ENCODE peak calls at places on chromosomes 7 and 10, in five cellular contexts. M is heart left ventricle, Q is OCI-LY7, C is uterus, X is cardiac muscle cell. D is an unnamed sample. For H3K4me1, the result is how much of the 10 kb centered on the place peaks cover.

GRCh38 chr10:110269641-110270318 is 34.9 kb downstream of the SMNDC1 start:
- DNase-seq in M (no peak), Q (no peak), C (no peak), X (peak), D (no peak)

GRCh38 chr7:43602271-43602670 is 19.4 kb downstream of the STK17A start:
- DNase-seq in M (no peak), Q (no peak), C (no peak), X (no peak), D (no peak)

GRCh38 chr7:32093415-32094408 is 23.5 kb upstream of the PDE1C start:
- DNase-seq in M (no peak), Q (no peak), C (peak), X (no peak), D (peak)

GRCh38 chr10:3592424-3592823 is 192.6 kb downstream of the KLF6 start:
- DNase-seq in M (no peak), Q (no peak), C (no peak), X (no peak), D (no peak)

GRCh38 chr7:149558149-149558861 is 60.7 kb upstream of the ZNF746 start:
- DNase-seq in M (no peak), Q (no peak), C (no peak), X (no peak), D (no peak)

GRCh38 chr10:65611592-65611991 is 1314.2 kb upstream of the LRRTM3 start:
- DNase-seq in M (no peak), Q (no peak), C (no peak), X (no peak), D (no peak)

GRCh38 chr10:74917481-74918077 is 91.2 kb downstream of the KAT6B start:
- DNase-seq in M (no peak), Q (no peak), C (no peak), X (no peak), D (no peak)

GRCh38 chr7:117588352-117588794 is 108.5 kb downstream of the CFTR start:
- DNase-seq in M (no peak), Q (no peak), C (no peak), X (no peak), D (no peak)

GRCh38 chr7:108584211-108584610 is 14.5 kb downstream of the DNAJB9 start:
- DNase-seq in M (no peak), Q (no peak), C (no peak), X (no peak), D (no peak)

GRCh38 chr10:34290412-34291082 is 524.5 kb downstream of the PARD3 start:
- DNase-seq in M (no peak), Q (no peak), C (peak), X (no peak), D (peak)

GRCh38 chr10:71877818-71878217 is 26.8 kb upstream of the PSAP start:
- DNase-seq in M (no peak), Q (peak), C (no peak), X (no peak), D (no peak)

GRCh38 chr10:14106828-14107227 is 223.9 kb downstream of the FRMD4A start:
- DNase-seq in M (no peak), Q (no peak), C (no peak), X (no peak), D (no peak)

GRCh38 chr7:107660381-107661080 is at the start of gene SLC26A4:
- DNase-seq in M (no peak), Q (no peak), C (no peak), X (no peak), D (peak)

GRCh38 chr10:50832171-50832751 is 53.2 kb downstream of the A1CF start:
- DNase-seq in M (no peak), Q (no peak), C (no peak), X (no peak), D (no peak)

GRCh38 chr7:3033136-3033535 is 10.5 kb downstream of the CARD11 start:
- DNase-seq in M (no peak), Q (no peak), C (no peak), X (no peak), D (no peak)

GRCh38 chr10:14389981-14390590 is 59.4 kb upstream of the FRMD4A start:
- DNase-seq in M (no peak), Q (no peak), C (no peak), X (no peak), D (no peak)

GRCh38 chr10:31678139-31678536 is 250.5 kb downstream of the ARHGAP12 start:
- DNase-seq in M (peak), Q (no peak), C (no peak), X (no peak), D (peak)

DNA sequence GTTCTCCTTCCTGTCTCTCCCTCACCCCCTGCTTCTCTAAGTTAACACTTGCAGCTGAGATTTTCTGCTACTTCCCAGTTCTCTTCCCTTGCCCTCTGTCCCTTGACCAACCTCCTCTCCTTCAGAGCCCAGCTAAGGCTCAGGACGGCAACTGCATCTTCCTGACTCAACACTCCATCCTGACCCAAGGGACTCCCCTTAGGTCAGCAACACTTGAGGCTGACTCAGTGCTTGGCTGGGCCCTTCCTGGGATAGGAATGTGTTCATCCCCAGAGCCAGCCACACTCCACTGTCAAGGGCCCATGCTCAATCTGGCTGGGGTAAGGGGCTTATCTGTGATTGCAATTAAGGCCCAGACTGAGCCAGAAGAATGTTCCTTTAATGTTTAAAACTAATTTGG is 3.4 kb downstream of the CALHM2 start:
- DNase-seq in M (no peak), Q (no peak), C (peak), X (no peak), D (peak)
- H3K4me1 ChIP-seq in M (half or more), Q (under half), C (under half), X (under half), D (under half)

GRCh38 chr10:5917305-5917704 is 27.3 kb downstream of the FBH1 start:
- DNase-seq in M (no peak), Q (no peak), C (no peak), X (no peak), D (no peak)

GRCh38 chr10:5924889-5925288 is 34.8 kb downstream of the FBH1 start:
- DNase-seq in M (no peak), Q (no peak), C (no peak), X (no peak), D (no peak)

GRCh38 chr10:5915451-5915850 is 25.4 kb downstream of the FBH1 start:
- DNase-seq in M (no peak), Q (no peak), C (no peak), X (no peak), D (no peak)

GRCh38 chr10:5921746-5922145 is 31.7 kb downstream of the FBH1 start:
- DNase-seq in M (no peak), Q (no peak), C (no peak), X (no peak), D (no peak)

GRCh38 chr10:5919568-5919967 is 29.5 kb downstream of the FBH1 start:
- DNase-seq in M (no peak), Q (no peak), C (no peak), X (no peak), D (no peak)
- H3K27ac ChIP-seq in M (no peak), Q (no peak), C (no peak), X (no peak), D (no peak)

GRCh38 chr7:69605070-69605469 is 6.8 kb downstream of the AUTS2 start:
- DNase-seq in M (no peak), Q (no peak), C (no peak), X (no peak), D (no peak)

GRCh38 chr7:69609901-69610674 is 11.8 kb downstream of the AUTS2 start:
- DNase-seq in M (no peak), Q (no peak), C (no peak), X (no peak), D (no peak)

GRCh38 chr7:69608878-69609277 is 10.6 kb downstream of the AUTS2 start:
- DNase-seq in M (no peak), Q (no peak), C (no peak), X (no peak), D (no peak)

GRCh38 chr7:69610675-69611037 is 12.4 kb downstream of the AUTS2 start:
- DNase-seq in M (no peak), Q (no peak), C (no peak), X (no peak), D (no peak)

DNA sequence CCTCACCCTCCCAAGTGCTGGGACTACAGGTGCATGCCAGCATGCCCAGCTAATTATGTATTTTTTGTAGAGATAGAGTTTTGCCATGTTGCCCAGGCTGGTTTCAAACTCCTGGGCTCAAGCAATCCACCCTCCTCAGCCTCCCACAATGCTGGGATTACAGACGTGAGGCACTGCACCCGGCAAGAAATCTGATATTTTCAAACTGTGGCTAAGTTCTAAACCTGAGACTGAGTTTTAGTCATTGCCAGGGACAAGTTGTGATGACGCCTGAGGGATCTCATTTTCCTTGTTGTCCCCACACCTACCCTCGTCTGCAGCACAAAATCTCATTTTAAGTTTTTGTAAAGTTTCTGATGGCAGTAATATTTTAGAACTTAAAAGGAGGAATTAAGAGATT is 9.8 kb downstream of the AUTS2 start:
- DNase-seq in M (no peak), Q (no peak), C (no peak), X (no peak), D (no peak)
- H3K4me1 ChIP-seq in M (under half), Q (half or more), C (under half), X (under half), D (under half)

GRCh38 chr10:131899116-131899690 is 1.6 kb upstream of the PPP2R2D start:
- DNase-seq in M (no peak), Q (no peak), C (no peak), X (no peak), D (no peak)

GRCh38 chr10:131897297-131897899 is 3.4 kb upstream of the PPP2R2D start:
- DNase-seq in M (no peak), Q (no peak), C (no peak), X (no peak), D (no peak)

GRCh38 chr10:131896403-131896802 is 4.4 kb upstream of the PPP2R2D start:
- DNase-seq in M (no peak), Q (no peak), C (no peak), X (no peak), D (no peak)

GRCh38 chr10:131898713-131899112 is 2.1 kb upstream of the PPP2R2D start:
- DNase-seq in M (no peak), Q (no peak), C (no peak), X (no peak), D (no peak)

DNA sequence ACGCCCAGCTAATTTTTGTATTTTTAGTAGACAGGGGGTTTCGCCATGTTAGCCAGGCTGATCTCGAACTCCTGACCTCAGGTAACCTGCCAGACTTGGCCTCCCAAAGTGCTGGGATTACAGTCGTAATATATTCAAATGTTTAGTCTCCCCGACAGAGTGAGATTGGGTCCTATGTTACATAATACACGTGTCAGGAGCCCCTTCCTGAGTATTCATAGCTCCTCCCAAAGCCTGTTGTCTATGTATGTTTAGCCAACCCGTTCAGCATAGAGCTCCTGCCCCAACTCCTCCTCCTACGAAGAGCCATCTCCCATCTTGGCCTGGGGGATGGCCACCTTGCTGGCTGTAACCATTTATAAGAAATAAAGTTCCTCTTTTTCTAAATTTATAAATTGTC is 2.7 kb upstream of the PPP2R2D start:
- DNase-seq in M (no peak), Q (no peak), C (no peak), X (no peak), D (no peak)
- H3K27ac ChIP-seq in M (no peak), Q (no peak), C (no peak), X (no peak), D (no peak)

DNA sequence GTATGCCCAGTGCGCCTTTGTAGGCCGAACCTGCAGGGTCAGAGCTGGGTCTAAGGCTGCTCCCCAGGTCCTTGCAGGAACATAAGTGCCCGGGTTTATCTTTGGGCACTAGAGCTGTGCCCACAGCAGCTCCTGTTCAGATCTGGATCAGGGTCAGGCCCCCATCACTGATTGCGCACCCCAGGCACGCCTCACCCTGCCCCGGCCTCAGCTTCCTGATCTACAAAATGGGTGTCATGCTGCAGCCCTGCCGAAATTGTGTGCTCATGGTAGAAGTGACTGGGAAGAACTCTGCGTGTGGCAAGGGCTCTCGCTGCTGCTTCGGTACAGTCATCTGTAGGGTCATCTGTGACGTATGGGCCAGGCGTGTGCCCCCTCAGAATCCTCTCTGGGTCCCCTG is 100.7 kb downstream of the GRK5 start:
- DNase-seq in M (peak), Q (no peak), C (no peak), X (no peak), D (peak)
- H3K4me1 ChIP-seq in M (half or more), Q (half or more), C (under half), X (under half), D (under half)

DNA sequence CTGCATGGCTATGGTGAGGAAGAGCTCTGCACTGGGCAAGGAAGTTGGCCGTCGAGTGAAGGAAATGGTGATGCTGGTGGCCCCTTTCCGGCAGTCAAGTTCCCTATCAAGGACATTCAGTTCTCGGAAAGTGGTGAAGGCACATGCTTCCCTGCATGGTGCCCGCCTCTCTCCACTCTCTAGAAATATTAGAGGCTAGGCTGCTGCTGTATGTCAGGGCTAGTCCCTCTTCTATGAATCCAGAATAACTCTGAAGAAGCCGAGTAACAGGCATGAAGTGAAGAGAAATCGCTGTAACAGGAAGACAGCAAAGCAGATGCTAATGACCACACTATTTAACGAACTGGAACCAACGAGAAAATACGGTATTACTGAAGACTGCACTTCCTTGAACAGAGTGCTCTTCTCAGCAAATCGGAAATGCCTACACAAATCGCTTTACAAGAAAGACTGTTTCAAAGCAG is 5.4 kb downstream of the IDI1 start:
- DNase-seq in M (no peak), Q (peak), C (no peak), X (no peak), D (peak)
- H3K27ac ChIP-seq in M (peak), Q (peak), C (peak), X (peak), D (peak)

D was measured in psoas muscle.